ENCODE peak calls at places on chromosomes 16 and 17, in four cellular contexts. P is pancreas, G is choroid plexus epithelial cell, E is Peyer's patch. Z is an unnamed sample.

GRCh38 chr17:76271669-76272540 is 6.8 kb downstream of the UBALD2 start:
- DNase-seq in G (no peak), E (peak; percentile 82), P (peak; percentile 88), Z (no peak)

GRCh38 chr17:10633738-10634379 is 23.2 kb downstream of the MYH3 start:
- DNase-seq in G (no peak), E (peak; percentile 47), P (no peak), Z (no peak)

GRCh38 chr17:67970783-67971182 is 25.5 kb downstream of the C17orf58 start:
- DNase-seq in E (no peak), P (no peak), G (no peak), Z (no peak)

GRCh38 chr16:53198933-53199332 is 144.1 kb downstream of the CHD9 start:
- DNase-seq in G (no peak), P (no peak), E (no peak), Z (no peak)

GRCh38 chr16:30761427-30761927 is 385 bp downstream of the CFAP119 start:
- DNase-seq in E (peak; percentile 66), P (peak; percentile 64), G (peak; percentile 20), Z (no peak)

GRCh38 chr16:85821441-85821901 is 22.0 kb downstream of the COX4I1 start:
- DNase-seq in E (peak; percentile 78), P (peak; percentile 92), G (peak; percentile 81), Z (peak; percentile 73)

GRCh38 chr16:279531-279930 is 860 bp upstream of the ARHGDIG start:
- DNase-seq in E (no peak), G (no peak), P (no peak), Z (no peak)

GRCh38 chr17:7477392-7478275 is 1.8 kb downstream of the ZBTB4 start:
- DNase-seq in P (no peak), G (peak; percentile 88), E (no peak), Z (peak; percentile 88)

GRCh38 chr16:17347624-17348023 is 123.1 kb downstream of the XYLT1 start:
- DNase-seq in E (no peak), P (no peak), G (no peak), Z (no peak)

GRCh38 chr16:71762186-71762585 is 37.7 kb upstream of the PHLPP2 start:
- DNase-seq in P (no peak), E (no peak), G (peak; percentile 15), Z (peak; percentile 16)

GRCh38 chr17:68204736-68205135 is 43.1 kb upstream of the AMZ2 start:
- DNase-seq in P (peak; percentile 51), G (no peak), E (no peak), Z (no peak)

GRCh38 chr16:9015489-9015888 is 51.8 kb upstream of the USP7 start:
- DNase-seq in E (no peak), G (no peak), P (no peak), Z (no peak)

GRCh38 chr16:3573146-3573815 is 3.9 kb downstream of the NLRC3 start:
- DNase-seq in E (no peak), P (peak; percentile 31), G (no peak), Z (no peak)

GRCh38 chr16:27234171-27234570 is 30.8 kb downstream of the KDM8 start:
- DNase-seq in G (no peak), P (no peak), E (no peak), Z (no peak)
- H3K4me3 ChIP-seq in G (no peak overlapping the region), P (no peak overlapping the region), E (no peak overlapping the region), Z (no peak overlapping the region)

DNA sequence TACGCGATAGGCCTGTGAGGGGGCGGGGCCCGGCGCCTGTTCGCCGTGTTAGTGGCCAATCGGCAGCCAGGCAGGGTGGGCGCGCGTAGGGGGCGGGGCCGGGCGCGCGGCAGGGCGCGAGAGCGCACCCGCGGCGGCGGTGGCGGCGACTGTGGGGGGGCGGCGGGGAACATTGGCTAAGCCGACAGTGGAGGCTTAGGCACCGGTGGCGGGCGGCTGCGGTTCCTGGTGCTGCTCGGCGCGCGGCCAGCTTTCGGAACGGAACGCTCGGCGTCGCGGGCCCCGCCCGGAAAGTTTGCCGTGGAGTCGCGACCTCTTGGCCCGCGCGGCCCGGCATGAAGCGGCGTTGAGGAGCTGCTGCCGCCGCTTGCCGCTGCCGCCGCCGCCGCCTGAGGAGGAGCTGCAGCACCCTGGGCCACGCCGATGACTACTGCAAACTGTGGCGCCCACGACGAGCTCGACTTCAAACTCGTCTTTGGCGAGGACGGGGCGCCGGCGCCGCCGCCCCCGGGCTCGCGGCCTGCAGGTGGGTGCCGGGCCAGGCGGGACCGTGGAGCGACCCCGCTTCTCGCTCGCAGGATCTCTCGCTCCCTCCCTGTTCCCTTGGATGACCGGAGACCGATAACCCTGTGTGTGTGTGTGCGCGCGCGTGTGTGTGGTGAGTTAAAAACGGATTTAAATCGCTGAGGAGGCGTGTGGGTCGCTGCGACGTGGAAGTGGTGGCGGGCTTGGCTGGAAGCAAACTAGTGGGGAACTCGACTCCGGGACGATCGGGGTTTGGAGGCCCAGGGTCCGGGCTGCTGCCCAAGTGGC is at the start of gene NFATC3:
- DNase-seq in E (peak; percentile 98), P (peak; percentile 99), G (peak; percentile 97), Z (peak; percentile 94)
- TF ChIP-seq CTCF in E (peak; percentile 13), P (no peak), G (no peak), Z (no peak)

GRCh38 chr17:77393867-77394539 is 253.2 kb downstream of the SEC14L1 start:
- DNase-seq in E (no peak), G (no peak), P (no peak), Z (no peak)
- H3K4me3 ChIP-seq in E (no peak overlapping the region), G (no peak overlapping the region), P (no peak overlapping the region), Z (no peak overlapping the region)

GRCh38 chr16:70472786-70473433 is 18.5 kb downstream of the FCSK start:
- DNase-seq in P (peak; percentile 71), G (no peak), E (no peak), Z (no peak)

GRCh38 chr16:70468776-70469525 is 14.6 kb downstream of the FCSK start:
- DNase-seq in P (peak; percentile 61), E (no peak), G (no peak), Z (no peak)

GRCh38 chr16:70470141-70470926 is 15.9 kb downstream of the FCSK start:
- DNase-seq in P (peak; percentile 50), G (no peak), E (no peak), Z (no peak)

GRCh38 chr16:70473446-70474319 is 19.3 kb downstream of the FCSK start:
- DNase-seq in P (peak; percentile 68), G (no peak), E (no peak), Z (no peak)

GRCh38 chr16:70470927-70471341 is 16.5 kb downstream of the FCSK start:
- DNase-seq in G (peak; percentile 55), E (no peak), P (peak; percentile 80), Z (peak; percentile 18)
- TF ChIP-seq CTCF in G (peak; percentile 68), E (peak; percentile 57), P (no peak), Z (peak; percentile 45)

DNA sequence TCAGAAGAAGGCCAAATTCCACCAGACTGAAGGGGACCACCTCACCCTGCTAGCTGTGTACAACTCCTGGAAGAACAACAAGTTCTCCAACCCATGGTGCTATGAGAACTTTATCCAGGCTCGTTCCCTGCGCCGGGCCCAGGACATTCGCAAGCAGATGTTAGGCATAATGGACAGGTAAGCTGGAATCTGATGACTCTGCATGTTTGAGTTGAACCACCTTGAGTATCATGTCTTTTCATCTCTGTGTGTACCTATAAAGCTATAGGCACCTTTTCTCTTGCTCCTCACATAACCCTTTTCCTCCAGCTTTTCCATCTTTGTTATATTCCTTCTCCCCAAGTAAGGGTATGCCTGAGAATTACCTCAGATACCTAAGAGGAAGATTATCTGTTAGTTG is 24.8 kb downstream of the ETV4 start:
- DNase-seq in P (no peak), E (no peak), G (no peak), Z (no peak)
- H3K4me3 ChIP-seq in P (no peak overlapping the region), E (no peak overlapping the region), G (no peak overlapping the region), Z (no peak overlapping the region)

DNA sequence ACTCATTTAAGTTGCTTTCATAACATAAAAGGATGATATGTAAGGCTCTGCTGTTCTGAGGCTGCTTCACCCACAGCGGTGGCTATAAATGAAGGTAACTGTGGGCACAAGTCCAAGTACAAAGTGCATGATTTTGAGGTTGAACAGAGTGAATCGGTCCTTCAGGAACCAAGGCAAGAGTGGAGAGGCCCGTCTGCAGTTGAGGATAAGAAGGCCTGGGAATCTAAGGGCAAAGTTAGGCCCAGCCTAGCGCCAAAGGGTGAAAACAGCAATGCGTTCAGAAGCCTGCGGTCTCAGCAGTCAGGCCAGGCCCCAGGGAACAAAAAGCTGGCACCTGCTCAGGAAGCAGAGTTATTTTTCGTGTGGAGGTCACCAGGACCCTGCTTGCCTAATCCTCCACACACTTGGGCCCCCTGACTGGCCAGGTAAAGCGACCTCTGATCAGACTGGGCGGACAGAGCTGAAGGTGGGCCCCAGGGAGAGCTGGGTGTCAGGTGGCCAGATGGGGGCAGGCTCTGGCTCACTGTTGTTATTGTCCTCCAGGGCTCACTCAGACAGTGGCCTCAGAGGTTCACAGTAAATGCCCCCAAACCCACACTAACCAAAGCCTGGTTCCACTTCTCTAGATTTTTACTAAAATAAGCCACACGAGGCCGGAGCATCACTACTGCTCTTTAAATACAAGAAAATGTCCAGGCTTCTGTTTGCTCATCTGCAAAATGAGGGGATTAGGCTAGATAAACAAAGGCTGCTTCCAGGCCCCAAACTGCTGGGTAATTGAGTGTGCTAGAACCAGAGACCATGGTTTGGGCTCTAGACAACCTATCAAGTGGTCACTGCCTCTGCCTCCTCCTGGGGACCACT is 46.4 kb downstream of the TEX2 start:
- DNase-seq in E (peak; percentile 50), P (peak; percentile 63), G (peak; percentile 66), Z (peak; percentile 82)
- TF ChIP-seq CTCF in E (peak; percentile 11), P (no peak), G (peak; percentile 17), Z (no peak)

DNA sequence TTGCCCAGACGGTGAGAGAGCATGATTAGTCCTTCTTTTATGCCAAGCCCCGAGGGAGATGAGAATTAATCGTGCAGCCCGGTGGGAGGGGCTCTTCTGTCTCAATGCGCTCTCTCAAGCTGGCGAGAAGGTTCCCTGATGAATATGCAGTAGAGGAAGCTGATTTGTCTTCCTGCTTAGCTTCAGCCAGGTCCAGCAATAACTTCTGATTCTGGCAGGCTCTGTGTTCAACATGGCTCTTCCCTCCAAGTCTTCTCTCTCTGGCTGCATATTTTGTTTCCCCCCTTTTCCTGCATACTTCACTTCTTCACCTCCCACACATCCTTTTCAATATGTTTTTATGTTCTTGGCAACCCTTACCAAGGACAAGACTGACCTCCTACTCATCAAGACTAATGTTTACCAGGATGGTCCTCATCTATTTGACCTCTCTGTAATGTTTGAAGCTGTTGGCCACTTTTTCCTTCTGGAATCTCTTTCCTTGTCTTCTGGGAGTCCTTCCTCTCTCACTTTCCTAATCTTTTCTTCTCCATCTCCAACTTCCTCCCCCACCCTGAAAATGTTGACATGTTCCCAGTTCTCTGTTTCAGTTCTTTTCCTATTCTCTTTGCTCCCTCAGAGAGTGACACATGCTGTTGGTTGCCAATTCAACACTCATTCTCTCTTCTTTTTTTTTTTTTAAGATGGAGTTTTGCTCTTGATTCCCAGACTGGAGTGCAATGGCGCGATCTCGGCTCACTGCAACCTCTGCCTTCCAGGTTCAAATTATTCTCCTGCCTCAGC is 33.1 kb downstream of the ARL4D start:
- DNase-seq in G (peak; percentile 26), E (no peak), P (no peak), Z (peak; percentile 90)
- H3K4me3 ChIP-seq in G (no peak overlapping the region), E (no peak overlapping the region), P (no peak overlapping the region), Z (no peak overlapping the region)

DNA sequence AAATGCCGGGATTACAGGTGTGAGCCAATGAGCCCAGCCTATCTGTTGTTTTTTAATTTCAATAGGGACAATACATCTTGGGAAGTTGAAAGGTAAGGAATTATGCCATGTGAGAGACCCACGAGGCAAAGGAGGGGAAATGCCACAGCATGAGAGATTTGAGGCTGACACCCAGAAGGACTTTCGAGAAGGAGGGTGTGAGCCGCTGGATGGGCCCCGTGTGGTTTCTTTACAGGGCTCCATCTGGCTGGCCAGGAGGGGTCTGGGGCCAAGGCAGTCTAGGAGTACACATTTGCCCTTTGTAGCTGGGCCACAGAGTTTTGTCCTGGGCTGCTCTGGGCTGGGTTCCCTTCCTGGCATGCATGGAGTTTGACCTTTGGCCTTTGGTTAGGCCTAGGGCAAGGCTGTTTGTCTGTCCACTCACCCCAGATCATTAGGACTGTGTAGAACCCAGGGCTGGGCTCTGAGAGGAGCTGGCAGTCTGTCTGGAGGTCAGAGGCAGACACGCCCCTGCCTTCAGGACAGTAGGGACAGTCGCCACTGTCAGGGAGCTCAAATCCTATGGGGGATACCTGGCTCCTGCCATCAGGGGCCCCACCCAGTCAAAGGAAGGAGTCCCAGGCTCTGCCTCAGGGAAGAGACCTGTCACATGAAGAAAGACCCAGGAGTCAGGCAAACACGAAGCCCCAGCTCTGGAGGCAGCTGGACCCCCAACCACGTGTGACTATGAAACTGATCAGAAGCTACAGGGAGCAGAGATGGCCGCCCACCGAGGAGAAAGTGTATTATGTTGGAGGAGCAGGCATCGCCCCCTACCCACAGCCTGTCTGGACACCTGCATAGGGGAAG is 24.2 kb upstream of the NXPH3 start:
- DNase-seq in E (no peak), G (no peak), P (no peak), Z (no peak)
- TF ChIP-seq CTCF in E (no peak), G (no peak), P (no peak), Z (no peak)